ENCODE peak calls at places on chromosomes 6 and 20, in seven cellular contexts. D is NCI-H1092 treated with DMSO at 0.1 percent for 48 hours; G is choroid plexus epithelial cell; I is stimulated activated CD4-positive, alpha-beta T cell treated with anti-CD3 and anti-CD28 coated beads, Interleukin-1b, Interleukin-23, amount 100 ng/mL, for 24 hours; E is germinal center; R is EL; Y is SW480. X is an unnamed sample.

GRCh38 chr20:63599396-63600050 is 25.5 kb upstream of the HELZ2 start:
- DNase-seq in Y (no peak), I (no peak), D (no peak), R (no peak), G (no peak), E (no peak), X (no peak)

GRCh38 chr6:168400044-168400443 is 40.9 kb upstream of the SMOC2 start:
- DNase-seq in D (no peak), E (no peak), G (no peak), I (no peak), Y (no peak), R (no peak), X (no peak)

GRCh38 chr6:10434235-10434634 is 19.4 kb upstream of the TFAP2A start:
- DNase-seq in I (no peak), E (no peak), Y (peak), G (no peak), R (peak), D (no peak), X (no peak)

GRCh38 chr6:45877970-45878590 is 137.6 kb downstream of the CLIC5 start:
- DNase-seq in I (no peak), G (no peak), E (no peak), R (no peak), Y (no peak), D (no peak), X (no peak)

GRCh38 chr20:46230811-46231282 is 77.5 kb downstream of the CDH22 start:
- DNase-seq in Y (peak), G (peak), E (no peak), I (no peak), D (no peak), R (peak), X (no peak)

GRCh38 chr20:47761478-47762047 is 23.7 kb downstream of the SULF2 start:
- DNase-seq in R (no peak), I (no peak), D (no peak), G (no peak), E (no peak), Y (no peak), X (no peak)

GRCh38 chr20:5919634-5920544 is 30.4 kb downstream of the TRMT6 start:
- DNase-seq in I (no peak), Y (no peak), G (no peak), R (no peak), D (no peak), E (no peak), X (no peak)

GRCh38 chr20:57047281-57048026 is 219.0 kb downstream of the BMP7 start:
- DNase-seq in E (no peak), D (no peak), G (no peak), Y (no peak), R (no peak), I (no peak), X (no peak)

GRCh38 chr6:43107344-43108062 is 31.4 kb downstream of the PTK7 start:
- DNase-seq in R (no peak), D (peak), E (no peak), I (no peak), Y (no peak), G (no peak), X (no peak)

GRCh38 chr6:74931567-74931966 is 274.3 kb downstream of the COL12A1 start:
- DNase-seq in Y (peak), G (peak), D (no peak), I (no peak), E (no peak), R (peak), X (no peak)

GRCh38 chr6:133408543-133408942 is 167.4 kb downstream of the EYA4 start:
- DNase-seq in D (no peak), G (no peak), I (no peak), R (no peak), E (no peak), Y (no peak), X (no peak)

GRCh38 chr6:105642708-105643107 is 239.8 kb upstream of the PREP start:
- DNase-seq in Y (no peak), R (no peak), G (peak), I (no peak), D (no peak), E (no peak), X (no peak)

GRCh38 chr6:11605507-11605905 is 68.0 kb downstream of the TMEM170B start:
- DNase-seq in G (no peak), R (no peak), Y (no peak), I (no peak), D (no peak), E (no peak), X (no peak)

GRCh38 chr20:32474967-32475819 is 109.9 kb downstream of the NOL4L start:
- DNase-seq in Y (peak), R (peak), I (no peak), E (no peak), G (peak), D (no peak), X (peak)

GRCh38 chr6:124054034-124054433 is 250.4 kb downstream of the NKAIN2 start:
- DNase-seq in E (no peak), I (no peak), G (no peak), D (peak), Y (no peak), R (no peak), X (no peak)

GRCh38 chr20:13342469-13343242 is 121.6 kb downstream of the ISM1 start:
- DNase-seq in I (no peak), D (no peak), G (no peak), E (no peak), R (peak), Y (no peak), X (no peak)

GRCh38 chr20:44610313-44610965 is 28.1 kb downstream of the PKIG start:
- DNase-seq in R (no peak), Y (no peak), I (no peak), G (no peak), D (no peak), E (no peak), X (no peak)

GRCh38 chr6:87483929-87484328 is 11.2 kb downstream of the SLC35A1 start:
- DNase-seq in G (peak), E (no peak), D (no peak), Y (peak), R (peak), I (no peak), X (no peak)

GRCh38 chr20:63068711-63069367 is 62.1 kb upstream of the BHLHE23 start:
- DNase-seq in R (no peak), G (no peak), I (no peak), Y (no peak), E (no peak), D (no peak), X (no peak)

GRCh38 chr6:44176130-44176934 is 17.7 kb downstream of the CAPN11 start:
- DNase-seq in Y (no peak), G (no peak), E (no peak), R (no peak), D (no peak), I (no peak), X (no peak)